ENCODE peak calls at places on chromosomes 3 and 15, in seven cellular contexts. One of them, this sample, is unnamed.

GRCh38 chr3:20700702-20701101 is 514.7 kb upstream of the SGO1 start:
- DNase-seq in bronchial epithelial cell: no peak
- DNase-seq in lung: no peak
- DNase-seq in testis: no peak
- DNase-seq in glutamatergic neuron: no peak
- DNase-seq in CD14-positive monocyte: no peak
- DNase-seq in dorsolateral prefrontal cortex: no peak
- DNase-seq in this sample: no peak

GRCh38 chr3:135917076-135917475 is 48.5 kb upstream of the PPP2R3A start:
- DNase-seq in bronchial epithelial cell: no peak
- DNase-seq in dorsolateral prefrontal cortex: no peak
- DNase-seq in lung: no peak
- DNase-seq in testis: peak
- DNase-seq in glutamatergic neuron: no peak
- DNase-seq in CD14-positive monocyte: no peak
- DNase-seq in this sample: no peak

GRCh38 chr15:81323944-81324881 is at the start of gene STARD5:
- DNase-seq in glutamatergic neuron: peak
- DNase-seq in bronchial epithelial cell: peak
- DNase-seq in lung: peak
- DNase-seq in CD14-positive monocyte: peak
- DNase-seq in dorsolateral prefrontal cortex: peak
- DNase-seq in testis: peak
- DNase-seq in this sample: peak

GRCh38 chr3:79766474-79767193 is 1.2 kb downstream of the ROBO1 start:
- DNase-seq in glutamatergic neuron: peak
- DNase-seq in dorsolateral prefrontal cortex: no peak
- DNase-seq in bronchial epithelial cell: no peak
- DNase-seq in CD14-positive monocyte: no peak
- DNase-seq in testis: peak
- DNase-seq in lung: no peak
- DNase-seq in this sample: peak

GRCh38 chr3:156689589-156689988 is 15.2 kb downstream of the TIPARP start:
- DNase-seq in glutamatergic neuron: no peak
- DNase-seq in CD14-positive monocyte: no peak
- DNase-seq in testis: no peak
- DNase-seq in dorsolateral prefrontal cortex: no peak
- DNase-seq in bronchial epithelial cell: no peak
- DNase-seq in lung: no peak
- DNase-seq in this sample: no peak

GRCh38 chr3:62602987-62603386 is 229.6 kb upstream of the FEZF2 start:
- DNase-seq in dorsolateral prefrontal cortex: no peak
- DNase-seq in bronchial epithelial cell: no peak
- DNase-seq in glutamatergic neuron: no peak
- DNase-seq in testis: no peak
- DNase-seq in lung: no peak
- DNase-seq in CD14-positive monocyte: no peak
- DNase-seq in this sample: no peak

GRCh38 chr3:130783629-130784028 is 37.0 kb upstream of the PIK3R4 start:
- DNase-seq in lung: no peak
- DNase-seq in glutamatergic neuron: no peak
- DNase-seq in CD14-positive monocyte: no peak
- DNase-seq in testis: peak
- DNase-seq in dorsolateral prefrontal cortex: no peak
- DNase-seq in bronchial epithelial cell: no peak
- DNase-seq in this sample: no peak

GRCh38 chr3:38311474-38311873 is 29.4 kb downstream of the SLC22A14 start:
- DNase-seq in bronchial epithelial cell: no peak
- DNase-seq in glutamatergic neuron: no peak
- DNase-seq in testis: no peak
- DNase-seq in dorsolateral prefrontal cortex: no peak
- DNase-seq in lung: no peak
- DNase-seq in CD14-positive monocyte: no peak
- DNase-seq in this sample: no peak

GRCh38 chr3:141738636-141739363 is 702 bp downstream of the RNF7 start:
- DNase-seq in lung: no peak
- DNase-seq in dorsolateral prefrontal cortex: no peak
- DNase-seq in bronchial epithelial cell: peak
- DNase-seq in CD14-positive monocyte: no peak
- DNase-seq in glutamatergic neuron: no peak
- DNase-seq in testis: peak
- DNase-seq in this sample: no peak

GRCh38 chr3:172256101-172256687 is 192.1 kb downstream of the GHSR start:
- DNase-seq in bronchial epithelial cell: no peak
- DNase-seq in glutamatergic neuron: no peak
- DNase-seq in CD14-positive monocyte: no peak
- DNase-seq in dorsolateral prefrontal cortex: no peak
- DNase-seq in testis: peak
- DNase-seq in lung: no peak
- DNase-seq in this sample: no peak

GRCh38 chr15:33699145-33699544 is 269.2 kb upstream of the CHRM5 start:
- DNase-seq in testis: no peak
- DNase-seq in lung: no peak
- DNase-seq in dorsolateral prefrontal cortex: no peak
- DNase-seq in glutamatergic neuron: no peak
- DNase-seq in bronchial epithelial cell: no peak
- DNase-seq in CD14-positive monocyte: no peak
- DNase-seq in this sample: no peak

GRCh38 chr15:33698128-33698527 is 270.2 kb upstream of the CHRM5 start:
- DNase-seq in lung: no peak
- DNase-seq in bronchial epithelial cell: no peak
- DNase-seq in CD14-positive monocyte: no peak
- DNase-seq in glutamatergic neuron: no peak
- DNase-seq in dorsolateral prefrontal cortex: no peak
- DNase-seq in testis: no peak
- DNase-seq in this sample: no peak

GRCh38 chr15:33700695-33701303 is 267.5 kb upstream of the CHRM5 start:
- DNase-seq in bronchial epithelial cell: peak
- DNase-seq in glutamatergic neuron: peak
- DNase-seq in CD14-positive monocyte: peak
- DNase-seq in dorsolateral prefrontal cortex: peak
- DNase-seq in lung: peak
- DNase-seq in testis: peak
- DNase-seq in this sample: peak

GRCh38 chr15:33701304-33701696 is 267.0 kb upstream of the CHRM5 start:
- DNase-seq in dorsolateral prefrontal cortex: no peak
- DNase-seq in testis: no peak
- DNase-seq in CD14-positive monocyte: no peak
- DNase-seq in bronchial epithelial cell: no peak
- DNase-seq in glutamatergic neuron: no peak
- DNase-seq in lung: no peak
- DNase-seq in this sample: no peak

GRCh38 chr15:33699691-33700447 is 268.4 kb upstream of the CHRM5 start:
- DNase-seq in lung: no peak
- DNase-seq in testis: no peak
- DNase-seq in CD14-positive monocyte: no peak
- DNase-seq in glutamatergic neuron: no peak
- DNase-seq in bronchial epithelial cell: peak
- DNase-seq in dorsolateral prefrontal cortex: no peak
- DNase-seq in this sample: no peak
- TF ChIP-seq CTCF in lung: no peak
- TF ChIP-seq CTCF in testis: peak
- TF ChIP-seq CTCF in CD14-positive monocyte: no peak
- TF ChIP-seq CTCF in glutamatergic neuron: peak
- TF ChIP-seq CTCF in bronchial epithelial cell: peak
- TF ChIP-seq CTCF in dorsolateral prefrontal cortex: no peak
- TF ChIP-seq CTCF in this sample: no peak

GRCh38 chr15:50302581-50302980 is 37.1 kb upstream of the HDC start:
- DNase-seq in CD14-positive monocyte: no peak
- DNase-seq in lung: no peak
- DNase-seq in testis: no peak
- DNase-seq in dorsolateral prefrontal cortex: no peak
- DNase-seq in glutamatergic neuron: no peak
- DNase-seq in bronchial epithelial cell: no peak
- DNase-seq in this sample: no peak

GRCh38 chr15:50312636-50313035 is 42.4 kb downstream of the GABPB1 start:
- DNase-seq in lung: no peak
- DNase-seq in bronchial epithelial cell: no peak
- DNase-seq in testis: no peak
- DNase-seq in CD14-positive monocyte: no peak
- DNase-seq in dorsolateral prefrontal cortex: no peak
- DNase-seq in glutamatergic neuron: no peak
- DNase-seq in this sample: no peak

GRCh38 chr15:50304856-50305255 is 39.3 kb upstream of the HDC start:
- DNase-seq in glutamatergic neuron: no peak
- DNase-seq in lung: no peak
- DNase-seq in CD14-positive monocyte: no peak
- DNase-seq in dorsolateral prefrontal cortex: no peak
- DNase-seq in testis: no peak
- DNase-seq in bronchial epithelial cell: no peak
- DNase-seq in this sample: no peak

DNA sequence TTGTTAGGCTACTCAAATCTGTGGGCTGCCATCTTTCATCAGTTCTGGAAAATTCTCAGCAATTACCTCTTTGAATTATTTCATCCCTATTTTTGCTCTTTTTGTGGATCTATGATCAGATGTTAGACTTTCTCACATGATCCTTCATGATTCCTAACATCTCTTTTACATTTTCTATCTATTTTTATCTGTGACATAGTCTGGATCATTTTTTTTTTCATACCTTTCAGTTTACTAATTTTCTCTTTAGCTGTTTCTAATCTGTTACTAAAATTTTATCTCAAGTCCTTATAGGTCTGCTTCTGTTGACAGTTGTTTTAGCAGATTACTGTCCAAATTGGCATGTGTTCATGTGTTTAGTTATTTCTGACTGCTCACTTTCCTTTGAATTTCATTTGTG is 42.3 kb upstream of the HDC start:
- DNase-seq in testis: no peak
- DNase-seq in lung: no peak
- DNase-seq in glutamatergic neuron: no peak
- DNase-seq in dorsolateral prefrontal cortex: no peak
- DNase-seq in CD14-positive monocyte: no peak
- DNase-seq in bronchial epithelial cell: no peak
- DNase-seq in this sample: no peak
- TF ChIP-seq CTCF in testis: no peak
- TF ChIP-seq CTCF in lung: no peak
- TF ChIP-seq CTCF in glutamatergic neuron: no peak
- TF ChIP-seq CTCF in dorsolateral prefrontal cortex: no peak
- TF ChIP-seq CTCF in CD14-positive monocyte: no peak
- TF ChIP-seq CTCF in bronchial epithelial cell: no peak
- TF ChIP-seq CTCF in this sample: no peak

DNA sequence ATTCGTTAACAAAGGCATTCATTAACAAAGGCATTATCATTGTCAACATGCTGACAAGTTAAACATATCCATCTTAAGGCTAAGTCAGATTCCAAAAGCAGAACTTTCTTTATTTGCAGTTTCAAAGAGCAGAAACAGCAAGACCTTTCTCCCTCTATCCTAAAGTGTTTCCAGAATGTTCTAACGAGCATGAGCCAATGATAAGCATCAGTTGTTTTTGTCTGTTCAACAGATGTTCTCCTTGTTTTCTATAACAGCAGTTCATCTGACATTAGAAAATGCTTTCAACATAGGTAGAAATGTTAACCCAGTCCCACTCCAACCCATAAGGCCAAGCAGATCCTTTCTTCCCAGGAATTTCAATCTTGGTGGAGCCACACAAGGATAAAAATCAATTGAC is 77.6 kb upstream of the POMGNT2 start:
- DNase-seq in testis: no peak
- DNase-seq in CD14-positive monocyte: no peak
- DNase-seq in bronchial epithelial cell: no peak
- DNase-seq in lung: no peak
- DNase-seq in dorsolateral prefrontal cortex: no peak
- DNase-seq in glutamatergic neuron: no peak
- DNase-seq in this sample: no peak
- TF ChIP-seq CTCF in testis: no peak
- TF ChIP-seq CTCF in CD14-positive monocyte: no peak
- TF ChIP-seq CTCF in bronchial epithelial cell: no peak
- TF ChIP-seq CTCF in lung: no peak
- TF ChIP-seq CTCF in dorsolateral prefrontal cortex: no peak
- TF ChIP-seq CTCF in glutamatergic neuron: no peak
- TF ChIP-seq CTCF in this sample: no peak

GRCh38 chr15:31135523-31135922 is 34.0 kb upstream of the TRPM1 start:
- DNase-seq in glutamatergic neuron: no peak
- DNase-seq in CD14-positive monocyte: no peak
- DNase-seq in lung: no peak
- DNase-seq in testis: no peak
- DNase-seq in dorsolateral prefrontal cortex: no peak
- DNase-seq in bronchial epithelial cell: no peak
- DNase-seq in this sample: peak

GRCh38 chr15:31133890-31134289 is 32.4 kb upstream of the TRPM1 start:
- DNase-seq in CD14-positive monocyte: no peak
- DNase-seq in lung: no peak
- DNase-seq in testis: no peak
- DNase-seq in bronchial epithelial cell: no peak
- DNase-seq in glutamatergic neuron: no peak
- DNase-seq in dorsolateral prefrontal cortex: no peak
- DNase-seq in this sample: no peak

GRCh38 chr15:31131853-31132375 is 30.4 kb upstream of the TRPM1 start:
- DNase-seq in testis: no peak
- DNase-seq in dorsolateral prefrontal cortex: no peak
- DNase-seq in CD14-positive monocyte: no peak
- DNase-seq in lung: no peak
- DNase-seq in bronchial epithelial cell: no peak
- DNase-seq in glutamatergic neuron: no peak
- DNase-seq in this sample: no peak

GRCh38 chr15:31136612-31137328 is 35.2 kb upstream of the TRPM1 start:
- DNase-seq in testis: no peak
- DNase-seq in dorsolateral prefrontal cortex: no peak
- DNase-seq in glutamatergic neuron: no peak
- DNase-seq in lung: no peak
- DNase-seq in bronchial epithelial cell: no peak
- DNase-seq in CD14-positive monocyte: no peak
- DNase-seq in this sample: no peak

GRCh38 chr15:31136016-31136415 is 34.5 kb upstream of the TRPM1 start:
- DNase-seq in bronchial epithelial cell: no peak
- DNase-seq in dorsolateral prefrontal cortex: no peak
- DNase-seq in testis: peak
- DNase-seq in glutamatergic neuron: no peak
- DNase-seq in lung: no peak
- DNase-seq in CD14-positive monocyte: no peak
- DNase-seq in this sample: no peak
- TF ChIP-seq CTCF in bronchial epithelial cell: no peak
- TF ChIP-seq CTCF in dorsolateral prefrontal cortex: no peak
- TF ChIP-seq CTCF in testis: no peak
- TF ChIP-seq CTCF in glutamatergic neuron: no peak
- TF ChIP-seq CTCF in lung: no peak
- TF ChIP-seq CTCF in CD14-positive monocyte: no peak
- TF ChIP-seq CTCF in this sample: no peak

This sample was measured in mesothelial cell of epicardium.